ENCODE peak calls at places on chromosomes 6 and 20, in four cellular contexts. U, I, A and V are unnamed samples.

GRCh38 chr20:38134427-38135281 is 30.4 kb downstream of the TGM2 start:
- DNase-seq in A (no peak), I (peak; percentile 20), U (peak; percentile 94), V (peak; percentile 88)

GRCh38 chr20:58109126-58109880 is 119.2 kb downstream of the ANKRD60 start:
- DNase-seq in I (no peak), U (no peak), A (no peak), V (no peak)

GRCh38 chr6:19297880-19298279 is 539.3 kb upstream of the ID4 start:
- DNase-seq in A (no peak), I (no peak), U (no peak), V (no peak)

GRCh38 chr6:63635165-63635562 is 438 bp upstream of the PHF3 start:
- DNase-seq in U (no peak), I (no peak), A (no peak), V (no peak)

GRCh38 chr20:37911838-37912273 is 8.9 kb downstream of the VSTM2L start:
- DNase-seq in U (no peak), I (no peak), A (peak; percentile 54), V (no peak)

GRCh38 chr20:62051901-62052255 is 13.8 kb downstream of the TAF4 start:
- DNase-seq in U (no peak), A (no peak), I (peak; percentile 48), V (no peak)

GRCh38 chr6:145733770-145734169 is 1.6 kb downstream of the EPM2A start:
- DNase-seq in I (no peak), A (peak; percentile 42), U (no peak), V (no peak)

GRCh38 chr20:4067600-4068261 is 52.4 kb upstream of the RNF24 start:
- DNase-seq in A (no peak), U (peak; percentile 44), I (no peak), V (no peak)

GRCh38 chr6:156866181-156866862 is 89.1 kb downstream of the ARID1B start:
- DNase-seq in I (no peak), A (no peak), U (peak; percentile 43), V (no peak)

GRCh38 chr6:105748737-105749161 is 337.4 kb upstream of the PRDM1 start:
- DNase-seq in U (no peak), I (no peak), A (no peak), V (no peak)

GRCh38 chr6:159074120-159074684 is 29.4 kb upstream of the TAGAP start:
- DNase-seq in I (no peak), A (peak; percentile 21), U (peak; percentile 35), V (no peak)

GRCh38 chr6:144158133-144158532 is 7.8 kb downstream of the STX11 start:
- DNase-seq in A (peak; percentile 4), U (peak; percentile 79), I (no peak), V (peak; percentile 71)

GRCh38 chr6:37242429-37243052 is 15.0 kb upstream of the TBC1D22B start:
- DNase-seq in U (peak; percentile 97), I (no peak), A (no peak), V (peak; percentile 94)

GRCh38 chr20:10047427-10047826 is 12.6 kb downstream of the ANKEF1 start:
- DNase-seq in A (no peak), I (no peak), U (no peak), V (no peak)

GRCh38 chr6:166586424-166587156 is at the start of gene RAMACL:
- DNase-seq in A (no peak), I (no peak), U (no peak), V (no peak)

GRCh38 chr6:30855429-30856069 is 28.8 kb upstream of the DDR1 start:
- DNase-seq in I (no peak), U (no peak), A (no peak), V (no peak)

GRCh38 chr6:150876598-150876997 is 11.1 kb downstream of the MTHFD1L start:
- DNase-seq in A (no peak), U (no peak), I (no peak), V (no peak)

GRCh38 chr6:52389626-52390360 is 27.8 kb downstream of the PAQR8 start:
- DNase-seq in U (peak; percentile 73), I (peak; percentile 70), A (no peak), V (no peak)

GRCh38 chr6:104955491-104955890 is 1.4 kb upstream of the LIN28B start:
- DNase-seq in U (no peak), I (no peak), A (peak; percentile 68), V (no peak)

GRCh38 chr6:47061631-47062300 is 19.6 kb upstream of the ADGRF1 start:
- DNase-seq in I (no peak), A (no peak), U (peak; percentile 50), V (peak; percentile 7)

GRCh38 chr20:64063389-64064144 is 569 bp downstream of the TCEA2 start:
- DNase-seq in I (no peak), U (no peak), A (no peak), V (no peak)

GRCh38 chr6:113697642-113698410 is 159.3 kb upstream of the MARCKS start:
- DNase-seq in A (no peak), U (no peak), I (no peak), V (no peak)

GRCh38 chr20:62709537-62709905 is 885 bp downstream of the NTSR1 start:
- DNase-seq in A (no peak), U (no peak), I (no peak), V (no peak)

GRCh38 chr6:55918639-55919038 is 43.2 kb upstream of the BMP5 start:
- DNase-seq in A (no peak), U (no peak), I (no peak), V (no peak)

GRCh38 chr6:111724039-111724438 is 118.4 kb upstream of the TRAF3IP2 start:
- DNase-seq in I (no peak), A (no peak), U (no peak), V (no peak)

GRCh38 chr20:35020108-35021031 is 64.7 kb downstream of the MYH7B start:
- DNase-seq in U (no peak), A (no peak), I (no peak), V (no peak)

GRCh38 chr6:453152-453551 is 61.6 kb downstream of the IRF4 start:
- DNase-seq in U (no peak), A (no peak), I (peak; percentile 64), V (no peak)

GRCh38 chr6:158649289-158650143 is at the start of gene SYTL3:
- DNase-seq in I (peak; percentile 78), U (peak; percentile 29), A (no peak), V (no peak)

GRCh38 chr6:44264154-44265002 is 973 bp downstream of the NFKBIE start:
- DNase-seq in I (peak; percentile 79), U (no peak), A (no peak), V (no peak)